ENCODE peak calls at places on chromosomes 13 and 19, in ten cellular contexts. Z is SK-N-SH; B is CD8-positive, alpha-beta T cell; J is neuronal stem cell; T is CD4-positive, alpha-beta memory T cell; F is A549; P is MM.1S; A is naive thymus-derived CD4-positive, alpha-beta T cell; K is lung; W is ovary. Q is an unnamed sample.

GRCh38 chr19:9916719-9917118 is 19.6 kb downstream of the OLFM2 start:
- DNase-seq in Z (no peak), B (no peak), J (no peak), T (no peak), F (no peak), P (no peak), A (no peak), K (no peak), W (no peak), Q (no peak)

GRCh38 chr19:52170863-52171320 is 529 bp downstream of the ZNF836 start:
- DNase-seq in Z (peak; percentile 58), B (peak; percentile 15), J (no peak), T (no peak), F (no peak), P (no peak), A (no peak), K (no peak), W (peak; percentile 61), Q (no peak)

GRCh38 chr19:1343026-1343425 is 40.7 kb upstream of the NDUFS7 start:
- DNase-seq in Z (no peak), B (no peak), J (no peak), T (no peak), F (no peak), P (no peak), A (no peak), K (no peak), W (no peak), Q (no peak)

GRCh38 chr13:76813874-76814273 is 72.3 kb downstream of the KCTD12 start:
- DNase-seq in Z (no peak), B (no peak), J (no peak), T (no peak), F (peak; percentile 5), P (peak; percentile 38), A (no peak), K (no peak), W (no peak), Q (no peak)

GRCh38 chr19:42601811-42602443 is 7.2 kb upstream of the CEACAM8 start:
- DNase-seq in Z (no peak), B (no peak), J (no peak), T (no peak), F (peak; percentile 31), P (peak; percentile 21), A (no peak), K (no peak), W (no peak), Q (no peak)

GRCh38 chr13:79382545-79383275 is 23.3 kb downstream of the RBM26 start:
- DNase-seq in Z (no peak), B (no peak), J (no peak), T (no peak), F (no peak), P (peak; percentile 58), A (no peak), K (no peak), W (no peak), Q (no peak)

GRCh38 chr19:29690842-29691241 is 24.2 kb downstream of the C19orf12 start:
- DNase-seq in Z (no peak), B (peak; percentile 58), J (no peak), T (peak; percentile 71), F (peak; percentile 83), P (peak; percentile 53), A (peak; percentile 63), K (no peak), W (no peak), Q (peak; percentile 6)

GRCh38 chr13:80463673-80464352 is 122.9 kb upstream of the SPRY2 start:
- DNase-seq in Z (no peak), B (no peak), J (no peak), T (no peak), F (no peak), P (no peak), A (no peak), K (no peak), W (no peak), Q (no peak)

GRCh38 chr19:50702870-50703829 is 16.5 kb downstream of the SHANK1 start:
- DNase-seq in Z (no peak), B (no peak), J (no peak), T (no peak), F (no peak), P (no peak), A (no peak), K (no peak), W (no peak), Q (no peak)

GRCh38 chr19:46428278-46429141 is at the start of gene PNMA8C:
- DNase-seq in Z (peak; percentile 91), B (peak; percentile 56), J (peak; percentile 89), T (peak; percentile 44), F (peak; percentile 31), P (no peak), A (no peak), K (peak; percentile 51), W (peak; percentile 70), Q (peak; percentile 26)

GRCh38 chr19:21463449-21464105 is 41.8 kb upstream of the ZNF429 start:
- DNase-seq in Z (peak; percentile 87), B (no peak), J (peak; percentile 72), T (no peak), F (no peak), P (no peak), A (peak; percentile 31), K (peak; percentile 61), W (peak; percentile 72), Q (no peak)

DNA sequence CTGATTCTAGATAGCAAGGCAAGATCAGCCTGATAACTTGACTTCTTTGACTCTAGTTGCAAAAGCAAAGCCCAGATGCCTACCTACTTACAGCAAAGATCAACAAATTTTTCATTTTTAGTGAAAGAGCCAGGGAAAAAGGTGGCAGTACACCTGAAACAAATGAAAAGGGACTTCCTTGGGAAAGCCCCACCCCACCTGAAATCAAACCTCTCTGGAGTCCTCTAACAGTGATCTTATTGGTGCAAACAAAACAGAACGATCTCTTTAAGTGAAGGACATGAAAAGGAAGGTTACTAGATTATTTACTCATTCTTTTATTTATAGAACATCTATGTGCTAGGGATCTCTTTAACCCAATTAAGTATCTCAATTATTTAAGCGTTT is 507 bp upstream of the LCP1 start:
- DNase-seq in Z (no peak), B (no peak), J (no peak), T (no peak), F (no peak), P (peak; percentile 33), A (no peak), K (no peak), W (no peak), Q (no peak)
- H3K27ac ChIP-seq in Z (no peak overlapping the region), B (peak overlapping the region; percentile 81), J (no peak overlapping the region), T (peak overlapping the region; percentile 89), F (no peak overlapping the region), P (peak overlapping the region; percentile 99), A (peak overlapping the region; percentile 82), K (peak overlapping the region; percentile 47), W (no peak overlapping the region), Q (no peak overlapping the region)

GRCh38 chr19:2998642-2999041 is 21.3 kb downstream of the TLE6 start:
- DNase-seq in Z (no peak), B (no peak), J (no peak), T (no peak), F (no peak), P (no peak), A (no peak), K (no peak), W (no peak), Q (no peak)

GRCh38 chr19:3003046-3003445 is 25.7 kb downstream of the TLE6 start:
- DNase-seq in Z (peak; percentile 55), B (no peak), J (no peak), T (no peak), F (no peak), P (no peak), A (no peak), K (no peak), W (no peak), Q (no peak)

GRCh38 chr19:3004522-3004921 is 24.6 kb downstream of the TLE2 start:
- DNase-seq in Z (no peak), B (no peak), J (no peak), T (no peak), F (no peak), P (no peak), A (no peak), K (no peak), W (no peak), Q (no peak)

GRCh38 chr19:2997720-2998119 is 20.4 kb downstream of the TLE6 start:
- DNase-seq in Z (no peak), B (no peak), J (no peak), T (no peak), F (no peak), P (no peak), A (no peak), K (no peak), W (no peak), Q (no peak)

GRCh38 chr19:3001235-3001800 is 24.0 kb downstream of the TLE6 start:
- DNase-seq in Z (no peak), B (no peak), J (no peak), T (no peak), F (no peak), P (no peak), A (no peak), K (no peak), W (no peak), Q (no peak)
- H3K4me1 ChIP-seq in Z (no peaks in the 10 kb centered on the region), B (no peaks in the 10 kb centered on the region), J (peaks cover 3% of the 10 kb centered on the region), T (no peaks in the 10 kb centered on the region), F (no peaks in the 10 kb centered on the region), P (no peaks in the 10 kb centered on the region), A (no peaks in the 10 kb centered on the region), K (no peaks in the 10 kb centered on the region), W (no peaks in the 10 kb centered on the region), Q (no peaks in the 10 kb centered on the region)

DNA sequence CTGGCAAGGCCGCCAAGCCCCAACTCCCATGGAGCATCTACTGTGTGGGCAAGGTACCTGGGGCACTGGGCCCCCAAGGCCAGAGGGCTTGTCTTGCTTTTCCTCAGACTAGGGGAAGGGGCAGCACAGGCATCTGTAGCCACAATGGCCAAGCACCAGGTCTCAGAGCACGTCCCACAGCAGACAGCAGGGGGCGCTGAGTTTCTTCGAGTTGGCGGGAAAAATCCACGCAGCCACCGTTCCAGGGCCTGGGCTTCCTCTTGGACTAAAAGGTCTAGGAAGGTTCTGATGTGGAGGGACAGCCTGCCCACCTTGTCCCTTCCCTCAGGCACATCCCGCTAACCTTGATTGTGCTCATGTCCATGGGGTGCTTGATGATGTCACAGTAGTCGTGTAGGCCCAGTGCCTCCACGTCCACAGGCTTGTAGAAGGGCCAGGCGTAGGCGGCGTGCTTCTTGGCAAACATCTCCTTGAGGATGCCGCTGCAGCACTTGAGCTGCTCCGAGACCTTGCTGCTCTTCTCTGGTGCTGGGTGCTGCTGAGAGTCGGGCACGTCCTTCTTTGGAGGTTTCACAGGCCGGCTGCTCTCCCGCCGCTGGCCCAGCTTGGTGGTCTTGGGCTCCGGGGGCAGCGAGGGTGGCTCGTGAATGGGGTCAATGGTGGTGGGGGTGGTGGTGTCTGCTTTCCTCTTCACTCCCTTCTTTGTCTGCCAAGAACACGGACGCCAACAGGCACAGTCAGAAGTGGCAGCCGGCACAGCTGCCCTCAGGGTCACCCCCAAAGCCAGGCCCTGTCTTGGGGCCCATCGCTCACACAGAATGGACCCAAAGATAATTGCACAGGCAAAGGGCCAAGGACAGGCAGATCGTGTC is 32.0 kb upstream of the EPHX3 start:
- DNase-seq in Z (peak; percentile 85), B (peak; percentile 81), J (peak; percentile 68), T (peak; percentile 66), F (peak; percentile 64), P (peak; percentile 40), A (peak; percentile 77), K (peak; percentile 72), W (peak; percentile 79), Q (peak; percentile 59)
- H3K4me3 ChIP-seq in Z (no peak overlapping the region), B (no peak overlapping the region), J (no peak overlapping the region), T (no peak overlapping the region), F (no peak overlapping the region), P (no peak overlapping the region), A (no peak overlapping the region), K (no peak overlapping the region), W (no peak overlapping the region), Q (no peak overlapping the region)

DNA sequence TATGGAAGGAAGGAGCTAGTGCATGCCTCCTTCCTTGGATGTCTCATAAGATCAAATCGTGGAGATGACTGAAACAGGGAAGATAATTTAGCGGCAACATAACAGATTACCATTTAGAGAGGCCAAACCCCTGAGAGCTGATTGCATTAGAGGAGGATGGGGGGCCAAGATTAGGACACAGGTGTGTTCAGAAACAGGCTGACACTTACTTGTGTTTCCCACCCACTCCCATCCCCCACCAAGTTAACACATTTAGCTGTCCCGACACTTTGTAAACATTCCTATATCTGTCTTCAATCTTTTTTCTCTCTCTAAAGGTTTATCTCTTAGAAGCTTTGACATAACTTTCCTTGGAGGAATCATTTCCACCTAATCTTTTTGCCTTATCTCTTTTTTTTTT is 48.8 kb upstream of the KCTD4 start:
- DNase-seq in Z (no peak), B (no peak), J (no peak), T (no peak), F (no peak), P (no peak), A (no peak), K (no peak), W (no peak), Q (no peak)
- H3K27ac ChIP-seq in Z (no peak overlapping the region), B (no peak overlapping the region), J (no peak overlapping the region), T (no peak overlapping the region), F (no peak overlapping the region), P (no peak overlapping the region), A (no peak overlapping the region), K (no peak overlapping the region), W (no peak overlapping the region), Q (no peak overlapping the region)